ENCODE peak calls at places on chromosomes 11 and 22, in nine cellular contexts. One of them, this sample, is unnamed.
A peak's percentile ranks its signal among the peaks of the same experiment; 100 is the strongest.

GRCh38 chr11:16603245-16603644 is 135.2 kb upstream of the C11orf58 start:
- DNase-seq in Kasumi-1: no peak
- DNase-seq in stromal cell of bone marrow: no peak
- DNase-seq in GM04504: no peak
- DNase-seq in AG20443: no peak
- DNase-seq in activated T-cell treated with anti-CD3 and anti-CD28 coated beads for 1 hour: no peak
- DNase-seq in effector memory CD8-positive, alpha-beta T cell: no peak
- DNase-seq in HEK293T: peak; percentile 10
- DNase-seq in putamen: no peak
- DNase-seq in this sample: no peak

GRCh38 chr11:118643995-118644345 is 35.5 kb downstream of the TREH start:
- DNase-seq in Kasumi-1: no peak
- DNase-seq in stromal cell of bone marrow: no peak
- DNase-seq in GM04504: no peak
- DNase-seq in AG20443: no peak
- DNase-seq in activated T-cell treated with anti-CD3 and anti-CD28 coated beads for 1 hour: no peak
- DNase-seq in effector memory CD8-positive, alpha-beta T cell: no peak
- DNase-seq in HEK293T: no peak
- DNase-seq in putamen: no peak
- DNase-seq in this sample: no peak

GRCh38 chr11:34468209-34468841 is 29.6 kb downstream of the CAT start:
- DNase-seq in Kasumi-1: peak; percentile 84
- DNase-seq in stromal cell of bone marrow: no peak
- DNase-seq in GM04504: no peak
- DNase-seq in AG20443: peak; percentile 33
- DNase-seq in activated T-cell treated with anti-CD3 and anti-CD28 coated beads for 1 hour: peak; percentile 12
- DNase-seq in effector memory CD8-positive, alpha-beta T cell: peak; percentile 4
- DNase-seq in HEK293T: peak; percentile 53
- DNase-seq in putamen: no peak
- DNase-seq in this sample: no peak

GRCh38 chr11:111378773-111379499 is at the start of gene POU2AF1:
- DNase-seq in Kasumi-1: no peak
- DNase-seq in stromal cell of bone marrow: peak; percentile 16
- DNase-seq in GM04504: no peak
- DNase-seq in AG20443: peak; percentile 69
- DNase-seq in activated T-cell treated with anti-CD3 and anti-CD28 coated beads for 1 hour: peak; percentile 47
- DNase-seq in effector memory CD8-positive, alpha-beta T cell: peak; percentile 17
- DNase-seq in HEK293T: no peak
- DNase-seq in putamen: no peak
- DNase-seq in this sample: no peak

GRCh38 chr11:61494341-61495038 is 14.1 kb upstream of the LRRC10B start:
- DNase-seq in Kasumi-1: no peak
- DNase-seq in stromal cell of bone marrow: no peak
- DNase-seq in GM04504: no peak
- DNase-seq in AG20443: no peak
- DNase-seq in activated T-cell treated with anti-CD3 and anti-CD28 coated beads for 1 hour: no peak
- DNase-seq in effector memory CD8-positive, alpha-beta T cell: no peak
- DNase-seq in HEK293T: no peak
- DNase-seq in putamen: no peak
- DNase-seq in this sample: no peak

GRCh38 chr11:25211635-25212251 is 714.9 kb downstream of the LUZP2 start:
- DNase-seq in Kasumi-1: no peak
- DNase-seq in stromal cell of bone marrow: no peak
- DNase-seq in GM04504: no peak
- DNase-seq in AG20443: no peak
- DNase-seq in activated T-cell treated with anti-CD3 and anti-CD28 coated beads for 1 hour: no peak
- DNase-seq in effector memory CD8-positive, alpha-beta T cell: no peak
- DNase-seq in HEK293T: no peak
- DNase-seq in putamen: no peak
- DNase-seq in this sample: no peak

GRCh38 chr11:119361056-119361787 is 14.7 kb upstream of the MFRP start:
- DNase-seq in Kasumi-1: peak; percentile 47
- DNase-seq in stromal cell of bone marrow: peak; percentile 82
- DNase-seq in GM04504: peak; percentile 33
- DNase-seq in AG20443: peak; percentile 74
- DNase-seq in activated T-cell treated with anti-CD3 and anti-CD28 coated beads for 1 hour: no peak
- DNase-seq in effector memory CD8-positive, alpha-beta T cell: no peak
- DNase-seq in HEK293T: peak; percentile 39
- DNase-seq in putamen: peak; percentile 85
- DNase-seq in this sample: no peak

GRCh38 chr22:45997775-45998637 is 21.0 kb upstream of the WNT7B start:
- DNase-seq in Kasumi-1: peak; percentile 65
- DNase-seq in stromal cell of bone marrow: peak; percentile 59
- DNase-seq in GM04504: peak; percentile 71
- DNase-seq in AG20443: no peak
- DNase-seq in activated T-cell treated with anti-CD3 and anti-CD28 coated beads for 1 hour: no peak
- DNase-seq in effector memory CD8-positive, alpha-beta T cell: no peak
- DNase-seq in HEK293T: no peak
- DNase-seq in putamen: no peak
- DNase-seq in this sample: no peak

GRCh38 chr22:29693671-29694070 is 26.1 kb upstream of the CABP7 start:
- DNase-seq in Kasumi-1: no peak
- DNase-seq in stromal cell of bone marrow: no peak
- DNase-seq in GM04504: no peak
- DNase-seq in AG20443: no peak
- DNase-seq in activated T-cell treated with anti-CD3 and anti-CD28 coated beads for 1 hour: no peak
- DNase-seq in effector memory CD8-positive, alpha-beta T cell: no peak
- DNase-seq in HEK293T: no peak
- DNase-seq in putamen: peak; percentile 62
- DNase-seq in this sample: no peak

GRCh38 chr11:134863294-134863693 is 451.3 kb upstream of the B3GAT1 start:
- DNase-seq in Kasumi-1: no peak
- DNase-seq in stromal cell of bone marrow: no peak
- DNase-seq in GM04504: no peak
- DNase-seq in AG20443: no peak
- DNase-seq in activated T-cell treated with anti-CD3 and anti-CD28 coated beads for 1 hour: no peak
- DNase-seq in effector memory CD8-positive, alpha-beta T cell: no peak
- DNase-seq in HEK293T: no peak
- DNase-seq in putamen: no peak
- DNase-seq in this sample: no peak

GRCh38 chr11:61516675-61517516 is 8.3 kb downstream of the LRRC10B start:
- DNase-seq in Kasumi-1: peak; percentile 19
- DNase-seq in stromal cell of bone marrow: no peak
- DNase-seq in GM04504: no peak
- DNase-seq in AG20443: peak; percentile 84
- DNase-seq in activated T-cell treated with anti-CD3 and anti-CD28 coated beads for 1 hour: peak; percentile 47
- DNase-seq in effector memory CD8-positive, alpha-beta T cell: peak; percentile 58
- DNase-seq in HEK293T: peak; percentile 79
- DNase-seq in putamen: peak; percentile 42
- DNase-seq in this sample: peak; percentile 72

GRCh38 chr22:19448076-19448607 is 631 bp upstream of the C22orf39 start:
- DNase-seq in Kasumi-1: peak; percentile 28
- DNase-seq in stromal cell of bone marrow: no peak
- DNase-seq in GM04504: no peak
- DNase-seq in AG20443: peak; percentile 71
- DNase-seq in activated T-cell treated with anti-CD3 and anti-CD28 coated beads for 1 hour: no peak
- DNase-seq in effector memory CD8-positive, alpha-beta T cell: peak; percentile 22
- DNase-seq in HEK293T: peak; percentile 83
- DNase-seq in putamen: peak; percentile 42
- DNase-seq in this sample: no peak